ENCODE peak calls at places on chromosomes 13 and 19, in five cellular contexts. C, R, P, F and K are unnamed samples. For H3K9me3, the result is how much of the 10 kb centered on the place peaks cover.

GRCh38 chr13:112775791-112776279 is 86.0 kb downstream of the ATP11A start:
- DNase-seq in R (peak), P (no peak), C (no peak), F (peak), K (no peak)

GRCh38 chr13:98203641-98204326 is 26.7 kb upstream of the RNF113B start:
- DNase-seq in P (no peak), C (no peak), R (no peak), F (no peak), K (no peak)

GRCh38 chr19:16402076-16402475 is 69.7 kb downstream of the EPS15L1 start:
- DNase-seq in C (no peak), P (no peak), F (no peak), R (no peak), K (no peak)

GRCh38 chr19:3618144-3618810 is 8.3 kb downstream of the CACTIN start:
- DNase-seq in R (peak), P (no peak), F (no peak), C (peak), K (peak)

GRCh38 chr13:102117175-102117830 is 284.5 kb downstream of the FGF14 start:
- DNase-seq in R (no peak), P (no peak), C (no peak), F (no peak), K (no peak)

GRCh38 chr19:54209058-54209747 is 8.5 kb downstream of the RPS9 start:
- DNase-seq in C (no peak), F (no peak), P (no peak), R (peak), K (no peak)

GRCh38 chr13:64546371-64546770 is 2683.8 kb downstream of the PCDH9 start:
- DNase-seq in C (no peak), P (no peak), R (no peak), F (no peak), K (no peak)

GRCh38 chr13:46184277-46184699 is 2.3 kb upstream of the LCP1 start:
- DNase-seq in P (no peak), C (peak), F (peak), R (peak), K (peak)

GRCh38 chr19:38199340-38199739 is 24.7 kb downstream of the DPF1 start:
- DNase-seq in R (no peak), P (no peak), F (no peak), C (no peak), K (no peak)

GRCh38 chr19:53076984-53077383 is 26.2 kb downstream of the ZNF160 start:
- DNase-seq in C (no peak), P (peak), F (no peak), R (peak), K (no peak)

GRCh38 chr19:14383556-14383897 is 2.3 kb downstream of the ADGRE5 start:
- DNase-seq in P (no peak), F (no peak), R (no peak), C (no peak), K (no peak)

GRCh38 chr13:50365683-50366391 is 350.6 kb downstream of the KCNRG start:
- DNase-seq in C (peak), F (peak), R (no peak), P (no peak), K (no peak)

GRCh38 chr19:27794444-27795042 is 1418.4 kb downstream of the UQCRFS1 start:
- DNase-seq in C (no peak), F (no peak), P (peak), R (no peak), K (no peak)

GRCh38 chr13:72643339-72643989 is 84.0 kb downstream of the MZT1 start:
- DNase-seq in F (peak), P (no peak), C (no peak), R (peak), K (peak)

GRCh38 chr19:4487572-4487971 is 15.5 kb downstream of the HDGFL2 start:
- DNase-seq in P (no peak), F (no peak), R (no peak), C (no peak), K (no peak)

GRCh38 chr13:100269837-100270236 is 180.9 kb downstream of the PCCA start:
- DNase-seq in C (no peak), R (no peak), F (peak), P (no peak), K (no peak)

GRCh38 chr19:54316746-54317107 is 3.8 kb upstream of the LILRA5 start:
- DNase-seq in R (no peak), C (no peak), P (no peak), F (peak), K (no peak)

GRCh38 chr19:48490980-48491792 is 20.4 kb downstream of the LMTK3 start:
- DNase-seq in F (no peak), R (peak), C (peak), P (no peak), K (no peak)

GRCh38 chr19:18292810-18293641 is 11.6 kb upstream of the JUND start:
- DNase-seq in R (peak), C (no peak), P (peak), F (peak), K (no peak)

GRCh38 chr19:6138066-6138465 is 2.6 kb downstream of the ACSBG2 start:
- DNase-seq in C (no peak), R (no peak), F (no peak), P (no peak), K (no peak)

GRCh38 chr13:27170221-27170520 is 1.4 kb downstream of the USP12 start:
- DNase-seq in R (no peak), F (no peak), C (no peak), P (no peak), K (no peak)

GRCh38 chr19:2343289-2343982 is 15.0 kb downstream of the SPPL2B start:
- DNase-seq in P (no peak), F (peak), C (no peak), R (no peak), K (no peak)

GRCh38 chr13:114128624-114129522 is 3.5 kb downstream of the RASA3 start:
- DNase-seq in P (no peak), C (peak), F (peak), R (no peak), K (peak)

GRCh38 chr13:42412812-42413795 is 141.2 kb downstream of the AKAP11 start:
- DNase-seq in P (no peak), F (no peak), C (no peak), R (no peak), K (no peak)

GRCh38 chr13:108104736-108105135 is 110.6 kb downstream of the LIG4 start:
- DNase-seq in F (no peak), P (no peak), C (no peak), R (no peak), K (no peak)

GRCh38 chr13:98228661-98229349 is 51.7 kb upstream of the RNF113B start:
- DNase-seq in C (no peak), P (no peak), R (no peak), F (no peak), K (no peak)

GRCh38 chr19:50331187-50332013 is 2.2 kb upstream of the KCNC3 start:
- DNase-seq in C (no peak), F (peak), P (no peak), R (no peak), K (no peak)

GRCh38 chr13:46866150-46866549 is 30.7 kb downstream of the HTR2A start:
- DNase-seq in P (no peak), F (peak), R (peak), C (no peak), K (no peak)

DNA sequence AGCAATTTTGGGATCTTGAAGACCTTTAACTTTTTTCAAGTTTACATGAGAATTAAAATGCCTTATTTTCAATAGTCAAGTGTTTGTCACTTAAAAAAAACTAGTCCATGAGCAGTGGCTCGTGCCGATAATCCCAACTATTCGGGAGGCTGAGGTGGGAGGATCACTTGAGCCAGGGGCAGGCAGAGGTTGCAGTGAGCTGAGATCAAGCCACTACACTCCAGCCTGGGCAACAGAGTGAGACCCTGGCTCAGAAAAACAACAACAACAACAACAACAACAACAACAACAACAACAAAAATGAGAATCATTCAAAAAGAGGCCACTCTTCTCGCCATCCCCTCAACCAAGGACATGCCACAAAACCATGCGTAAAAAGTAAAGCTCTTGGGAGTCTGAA is 5.7 kb downstream of the FOXO1 start:
- DNase-seq in C (no peak), P (no peak), F (no peak), R (no peak), K (no peak)
- H3K9me3 ChIP-seq in C (under half), P (under half), F (under half), R (under half), K (under half)

DNA sequence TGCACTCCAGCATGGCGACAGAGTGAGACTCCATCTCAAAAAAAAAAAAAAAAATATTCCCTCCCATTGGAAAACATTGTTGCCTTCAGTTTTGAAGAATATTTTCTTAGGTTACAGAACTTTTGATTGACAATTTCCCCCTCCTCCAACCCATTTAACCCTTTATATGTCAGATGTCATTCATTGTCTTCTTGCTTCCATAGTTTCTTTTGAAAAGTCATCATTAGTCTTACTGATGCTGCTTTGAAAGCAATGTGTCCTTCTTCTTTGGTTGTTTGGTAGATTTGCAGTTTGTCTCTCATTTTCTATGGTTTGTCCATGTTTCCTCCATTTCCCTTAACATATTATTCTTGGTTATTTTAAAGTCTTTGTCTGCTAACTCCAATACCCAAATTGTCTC is 25.4 kb downstream of the ZNF558 start:
- DNase-seq in F (no peak), R (no peak), P (no peak), C (no peak), K (no peak)
- H3K9me3 ChIP-seq in F (half or more), R (under half), P (under half), C (under half), K (under half)

DNA sequence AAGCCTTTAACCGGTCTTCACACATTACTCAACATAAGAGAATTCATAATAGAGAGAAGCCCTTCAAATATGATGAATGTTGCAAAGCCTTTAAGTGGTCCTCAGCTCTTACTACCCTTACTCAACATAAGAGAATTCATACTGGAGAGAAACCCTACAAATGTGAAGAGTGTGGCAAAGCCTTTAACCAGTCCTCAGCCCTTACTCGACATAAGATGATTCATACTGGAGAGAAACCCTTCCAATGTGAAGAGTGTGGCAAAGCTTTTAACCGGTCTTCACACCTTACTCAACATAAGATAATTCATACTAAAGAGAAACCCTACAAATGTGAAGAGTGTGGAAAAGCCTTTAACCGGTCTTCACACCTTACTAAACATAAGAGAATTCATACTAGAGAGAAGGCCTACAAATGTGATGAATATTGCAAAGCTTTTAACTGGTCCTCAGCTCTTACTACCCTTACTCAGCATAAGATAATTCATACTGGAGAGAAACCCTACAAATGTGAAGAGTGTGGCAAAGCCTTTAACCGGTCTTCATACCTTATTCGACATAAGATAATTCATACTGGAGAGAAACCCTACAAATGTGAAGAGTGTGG is 36.4 kb downstream of the ZNF257 start:
- DNase-seq in R (no peak), C (no peak), F (no peak), P (no peak), K (no peak)
- H3K9me3 ChIP-seq in R (under half), C (under half), F (half or more), P (under half), K (under half)

GRCh38 chr19:51594774-51595109 is 23.7 kb downstream of the ZNF175 start:
- DNase-seq in P (peak), C (no peak), F (no peak), R (no peak), K (no peak)

GRCh38 chr19:51593969-51594773 is 23.1 kb downstream of the ZNF175 start:
- DNase-seq in C (peak), F (peak), P (peak), R (peak), K (peak)

GRCh38 chr19:51590441-51590840 is 19.4 kb downstream of the ZNF175 start:
- DNase-seq in P (no peak), F (no peak), R (no peak), C (no peak), K (no peak)

GRCh38 chr19:51593138-51593890 is 22.2 kb downstream of the ZNF175 start:
- DNase-seq in C (no peak), P (no peak), R (no peak), F (no peak), K (no peak)

GRCh38 chr19:51592521-51592920 is 21.4 kb downstream of the ZNF175 start:
- DNase-seq in C (no peak), R (no peak), F (no peak), P (no peak), K (no peak)
- H3K9me3 ChIP-seq in C (under half), R (under half), F (under half), P (under half), K (under half)

GRCh38 chr13:19056984-19057490 is 124.6 kb downstream of the TUBA3C start:
- DNase-seq in P (no peak), C (no peak), R (no peak), F (no peak), K (no peak)

GRCh38 chr13:19059016-19059780 is 122.4 kb downstream of the TUBA3C start:
- DNase-seq in P (no peak), F (no peak), C (no peak), R (no peak), K (no peak)

GRCh38 chr13:19058566-19058965 is 123.1 kb downstream of the TUBA3C start:
- DNase-seq in R (no peak), F (no peak), C (no peak), P (no peak), K (no peak)

GRCh38 chr13:19056355-19056880 is 125.2 kb downstream of the TUBA3C start:
- DNase-seq in F (no peak), R (no peak), P (no peak), C (no peak), K (no peak)

GRCh38 chr13:19057588-19058340 is 123.9 kb downstream of the TUBA3C start:
- DNase-seq in C (no peak), P (no peak), F (no peak), R (no peak), K (no peak)
- H3K9me3 ChIP-seq in C (under half), P (half or more), F (under half), R (under half), K (under half)

GRCh38 chr13:30789360-30789862 is 54.1 kb downstream of the ALOX5AP start:
- DNase-seq in R (no peak), C (no peak), P (no peak), F (no peak), K (no peak)
- H3K9me3 ChIP-seq in R (under half), C (under half), P (under half), F (under half), K (under half)

GRCh38 chr13:48662226-48662625 is 8.5 kb downstream of the CYSLTR2 start:
- DNase-seq in C (no peak), P (no peak), F (no peak), R (no peak), K (no peak)
- H3K9me3 ChIP-seq in C (under half), P (under half), F (under half), R (under half), K (under half)